ENCODE peak calls at places on chromosomes 16 and 17, in nine cellular contexts. E is CD4-positive, alpha-beta memory T cell; L is stimulated activated CD8-positive, alpha-beta memory T cell treated with anti-CD3 and anti-CD28 coated beads, Interleukin-4, amount 100 ng/mL, for 24 hours; O is Calu3; Y is endothelial cell; A is activated CD8-positive, alpha-beta T cell treated with anti-CD3 and anti-CD28 coated beads, Interleukin-2, amount 10 ng/mL, durations not matched to agents 7 days and 5 days; F is naive thymus-derived CD4-positive, alpha-beta T cell; N is activated CD8-positive, alpha-beta memory T cell treated with anti-CD3 and anti-CD28 coated beads, Interleukin-2, amount 50 U/mL, for 48 hours; P is tibial artery. R is an unnamed sample.

GRCh38 chr17:353213-353837 is 718 bp upstream of the RPH3AL start:
- DNase-seq in E (no peak), L (no peak), O (no peak), Y (no peak), A (no peak), F (no peak), N (no peak), P (no peak), R (no peak)

GRCh38 chr16:66517586-66518263 is 32.2 kb downstream of the TK2 start:
- DNase-seq in E (no peak), L (no peak), O (no peak), Y (no peak), A (no peak), F (no peak), N (no peak), P (no peak), R (no peak)

GRCh38 chr17:46865100-46865499 is 13.7 kb downstream of the WNT9B start:
- DNase-seq in E (no peak), L (no peak), O (no peak), Y (no peak), A (peak), F (no peak), N (no peak), P (no peak), R (no peak)

GRCh38 chr17:50443492-50444051 is 17.6 kb downstream of the ACSF2 start:
- DNase-seq in E (no peak), L (no peak), O (no peak), Y (no peak), A (no peak), F (no peak), N (no peak), P (no peak), R (no peak)

GRCh38 chr16:68707341-68708152 is 29.5 kb upstream of the CDH1 start:
- DNase-seq in E (no peak), L (no peak), O (peak), Y (peak), A (no peak), F (no peak), N (no peak), P (no peak), R (peak)

GRCh38 chr17:68048996-68049395 is 13.5 kb downstream of the KPNA2 start:
- DNase-seq in E (no peak), L (no peak), O (no peak), Y (no peak), A (no peak), F (no peak), N (no peak), P (no peak), R (no peak)

GRCh38 chr17:15882058-15882720 is 62.7 kb upstream of the ADORA2B start:
- DNase-seq in E (no peak), L (no peak), O (no peak), Y (no peak), A (no peak), F (no peak), N (no peak), P (no peak), R (peak)

GRCh38 chr17:16975744-16976625 is 4.1 kb upstream of the TNFRSF13B start:
- DNase-seq in E (no peak), L (no peak), O (no peak), Y (no peak), A (no peak), F (no peak), N (no peak), P (no peak), R (no peak)

GRCh38 chr16:88392111-88392510 is 9.4 kb downstream of the ZNF469 start:
- DNase-seq in E (no peak), L (no peak), O (no peak), Y (no peak), A (no peak), F (no peak), N (no peak), P (no peak), R (no peak)

R was measured in WTC11.